ENCODE peak calls at places on chromosomes 13 and 19, in nine cellular contexts. F is upper lobe of right lung; L is mucosa of descending colon; P is PC-3; X is CD8-positive, alpha-beta T cell; Z is progenitor cell of endocrine pancreas; U is epithelial cell of proximal tubule; R is brain microvascular endothelial cell; O is body of pancreas. V is an unnamed sample.
A peak's percentile ranks its signal among the peaks of the same experiment; 100 is the strongest.

GRCh38 chr19:33414667-33415605 is 41.4 kb downstream of the CEBPG start:
- DNase-seq in F (no peak), L (no peak), P (no peak), X (no peak), Z (no peak), U (no peak), R (no peak), O (no peak), V (no peak)

GRCh38 chr19:13132471-13133166 is 14.6 kb downstream of the NACC1 start:
- DNase-seq in F (no peak), L (no peak), P (peak; percentile 28), X (no peak), Z (no peak), U (no peak), R (peak; percentile 66), O (no peak), V (no peak)

GRCh38 chr19:48419158-48419920 is 25.9 kb downstream of the GRIN2D start:
- DNase-seq in F (no peak), L (peak; percentile 60), P (peak; percentile 18), X (peak; percentile 77), Z (no peak), U (no peak), R (peak; percentile 32), O (peak; percentile 39), V (peak; percentile 50)

GRCh38 chr19:4352701-4353121 is 9.3 kb downstream of the MPND start:
- DNase-seq in F (no peak), L (no peak), P (peak; percentile 57), X (peak; percentile 77), Z (peak; percentile 65), U (no peak), R (no peak), O (no peak), V (peak; percentile 72)

GRCh38 chr13:111047326-111047725 is 67.8 kb upstream of the ARHGEF7 start:
- DNase-seq in F (no peak), L (no peak), P (no peak), X (no peak), Z (no peak), U (no peak), R (no peak), O (no peak), V (no peak)

GRCh38 chr13:77390391-77390790 is 63.5 kb upstream of the MYCBP2 start:
- DNase-seq in F (no peak), L (no peak), P (no peak), X (no peak), Z (no peak), U (no peak), R (no peak), O (no peak), V (no peak)

GRCh38 chr13:75101997-75102720 is 379.8 kb downstream of the TBC1D4 start:
- DNase-seq in F (no peak), L (no peak), P (peak; percentile 41), X (no peak), Z (no peak), U (no peak), R (no peak), O (no peak), V (no peak)

GRCh38 chr19:38122402-38123093 is 101.5 kb downstream of the DPF1 start:
- DNase-seq in F (no peak), L (no peak), P (no peak), X (no peak), Z (no peak), U (no peak), R (no peak), O (peak; percentile 17), V (no peak)

GRCh38 chr19:4866595-4867424 is 657 bp downstream of the PLIN3 start:
- DNase-seq in F (peak; percentile 85), L (peak; percentile 74), P (peak; percentile 42), X (peak; percentile 62), Z (no peak), U (no peak), R (no peak), O (peak; percentile 60), V (peak; percentile 34)

GRCh38 chr13:52652980-52653303 is 306 bp downstream of the SUGT1 start:
- DNase-seq in F (no peak), L (no peak), P (no peak), X (no peak), Z (no peak), U (no peak), R (no peak), O (no peak), V (no peak)

GRCh38 chr19:18589380-18590272 is 1.0 kb downstream of the REX1BD start:
- DNase-seq in F (peak; percentile 90), L (peak; percentile 86), P (peak; percentile 63), X (peak; percentile 81), Z (peak; percentile 58), U (no peak), R (peak; percentile 42), O (peak; percentile 74), V (peak; percentile 62)

GRCh38 chr19:41433171-41433570 is 6.0 kb upstream of the B3GNT8 start:
- DNase-seq in F (no peak), L (peak; percentile 15), P (no peak), X (no peak), Z (no peak), U (no peak), R (no peak), O (no peak), V (no peak)

GRCh38 chr13:19587635-19588300 is 26.4 kb upstream of the TPTE2 start:
- DNase-seq in F (no peak), L (no peak), P (peak; percentile 80), X (no peak), Z (no peak), U (no peak), R (peak; percentile 63), O (peak; percentile 26), V (no peak)

GRCh38 chr19:722553-723101 is 13.9 kb downstream of the PALM start:
- DNase-seq in F (no peak), L (no peak), P (no peak), X (no peak), Z (no peak), U (no peak), R (no peak), O (no peak), V (no peak)

GRCh38 chr13:20550799-20551198 is 16.2 kb upstream of the IFT88 start:
- DNase-seq in F (no peak), L (no peak), P (peak; percentile 19), X (no peak), Z (no peak), U (no peak), R (no peak), O (no peak), V (no peak)

GRCh38 chr19:55118401-55118991 is 1.1 kb upstream of the PPP1R12C start:
- DNase-seq in F (peak; percentile 77), L (peak; percentile 58), P (no peak), X (no peak), Z (peak; percentile 56), U (no peak), R (no peak), O (peak; percentile 36), V (peak; percentile 34)

GRCh38 chr19:1263198-1263597 is 5.9 kb upstream of the CIRBP start:
- DNase-seq in F (no peak), L (no peak), P (no peak), X (no peak), Z (no peak), U (no peak), R (no peak), O (no peak), V (no peak)

GRCh38 chr13:46010148-46010547 is 42.4 kb downstream of the ZC3H13 start:
- DNase-seq in F (no peak), L (no peak), P (no peak), X (no peak), Z (no peak), U (no peak), R (no peak), O (no peak), V (no peak)

DNA sequence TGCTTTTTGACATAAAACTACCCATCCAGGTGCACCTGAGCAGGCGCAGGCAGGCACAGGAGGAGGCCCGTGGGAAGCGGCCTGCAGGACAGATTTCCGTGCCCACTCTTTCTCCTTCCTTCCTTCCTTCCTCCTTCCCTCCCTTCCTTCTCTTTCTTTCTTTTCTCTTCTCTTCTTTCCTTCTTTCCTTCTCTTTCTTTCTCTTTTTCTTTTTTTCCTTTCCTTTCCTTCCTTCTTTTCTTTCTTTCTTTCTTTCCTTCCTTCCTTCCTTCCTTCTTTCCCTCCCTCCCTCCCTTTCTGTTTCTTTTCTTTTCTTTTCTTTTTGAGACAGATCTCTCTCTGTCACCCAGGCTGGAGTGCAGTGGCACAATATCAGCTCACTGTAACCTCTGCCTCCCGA is 21.2 kb upstream of the TMEM255B start:
- DNase-seq in F (no peak), L (no peak), P (no peak), X (no peak), Z (no peak), U (no peak), R (no peak), O (no peak), V (no peak)
- TF ChIP-seq CTCF in F (no peak), L (no peak), P (no peak), X (no peak), Z (no peak), U (no peak), R (no peak), O (no peak), V (no peak)

GRCh38 chr13:42883771-42884170 is 102.4 kb downstream of the FAM216B start:
- DNase-seq in F (no peak), L (peak; percentile 36), P (peak; percentile 30), X (no peak), Z (no peak), U (peak; percentile 3), R (peak; percentile 63), O (peak; percentile 10), V (no peak)
- TF ChIP-seq CTCF in F (no peak), L (no peak), P (peak; percentile 40), X (no peak), Z (no peak), U (peak; percentile 42), R (peak; percentile 44), O (peak; percentile 29), V (no peak)

GRCh38 chr19:57282011-57282636 is 1.8 kb downstream of the ZNF460 start:
- DNase-seq in F (no peak), L (no peak), P (peak; percentile 62), X (no peak), Z (no peak), U (no peak), R (no peak), O (no peak), V (no peak)

GRCh38 chr19:57280165-57280912 is at the start of gene ZNF460:
- DNase-seq in F (peak; percentile 98), L (peak; percentile 97), P (peak; percentile 98), X (peak; percentile 98), Z (peak; percentile 91), U (peak; percentile 63), R (peak; percentile 97), O (peak; percentile 96), V (peak; percentile 94)

GRCh38 chr19:57280913-57281425 is 684 bp downstream of the ZNF460 start:
- DNase-seq in F (no peak), L (peak; percentile 35), P (peak; percentile 27), X (peak; percentile 50), Z (no peak), U (no peak), R (no peak), O (no peak), V (no peak)

GRCh38 chr19:57276430-57276829 is 3.9 kb upstream of the ZNF460 start:
- DNase-seq in F (no peak), L (no peak), P (no peak), X (no peak), Z (no peak), U (no peak), R (no peak), O (no peak), V (no peak)

GRCh38 chr19:57279418-57280164 is 694 bp upstream of the ZNF460 start:
- DNase-seq in F (peak; percentile 93), L (peak; percentile 88), P (peak; percentile 93), X (peak; percentile 82), Z (peak; percentile 54), U (peak; percentile 74), R (peak; percentile 95), O (peak; percentile 91), V (peak; percentile 74)
- TF ChIP-seq CTCF in F (peak; percentile 19), L (no peak), P (peak; percentile 58), X (no peak), Z (peak; percentile 39), U (peak; percentile 48), R (peak; percentile 49), O (peak; percentile 14), V (no peak)

GRCh38 chr13:99196466-99197256 is 4.0 kb upstream of the UBAC2 start:
- DNase-seq in F (no peak), L (no peak), P (peak; percentile 74), X (no peak), Z (no peak), U (no peak), R (no peak), O (no peak), V (no peak)
- TF ChIP-seq CTCF in F (no peak), L (no peak), P (peak; percentile 50), X (peak; percentile 54), Z (no peak), U (peak; percentile 30), R (peak; percentile 27), O (no peak), V (peak; percentile 42)

V was measured in neural crest cell.